ENCODE peak calls at places on chromosomes 2 and 18, in four cellular contexts. P, F, J and X are unnamed samples.

GRCh38 chr2:32591669-32592463 is 36.0 kb upstream of the TTC27 start:
- DNase-seq in P (no peak), F (no peak), J (peak; percentile 14), X (no peak)

GRCh38 chr2:72043985-72044384 is 103.7 kb downstream of the CYP26B1 start:
- DNase-seq in P (no peak), F (no peak), J (no peak), X (no peak)

GRCh38 chr2:231017250-231017636 is 20.1 kb upstream of the C2orf72 start:
- DNase-seq in P (no peak), F (no peak), J (no peak), X (peak; percentile 65)

GRCh38 chr2:100178085-100178788 is 35.8 kb upstream of the AFF3 start:
- DNase-seq in P (peak; percentile 62), F (peak; percentile 73), J (peak; percentile 52), X (peak; percentile 46)

GRCh38 chr2:38739524-38739923 is 11.6 kb downstream of the SRSF7 start:
- DNase-seq in P (no peak), F (no peak), J (no peak), X (no peak)

GRCh38 chr2:1055014-1055595 is 104.5 kb downstream of the SNTG2 start:
- DNase-seq in P (no peak), F (no peak), J (no peak), X (no peak)

GRCh38 chr2:74138952-74139323 is 8.8 kb downstream of the BOLA3 start:
- DNase-seq in P (no peak), F (no peak), J (peak; percentile 59), X (no peak)

GRCh38 chr2:233832414-233832813 is 21.9 kb downstream of the HJURP start:
- DNase-seq in P (no peak), F (peak; percentile 10), J (no peak), X (no peak)

GRCh38 chr2:150339282-150339681 is 148.2 kb downstream of the RND3 start:
- DNase-seq in P (no peak), F (no peak), J (no peak), X (no peak)

GRCh38 chr2:10447300-10448207 is 573 bp downstream of the ODC1 start:
- DNase-seq in P (peak; percentile 25), F (peak; percentile 86), J (peak; percentile 80), X (peak; percentile 69)

GRCh38 chr2:44448860-44449527 is 87.2 kb downstream of the CAMKMT start:
- DNase-seq in P (no peak), F (no peak), J (no peak), X (no peak)

GRCh38 chr2:111227716-111228141 is 107.0 kb downstream of the BCL2L11 start:
- DNase-seq in P (no peak), F (no peak), J (no peak), X (peak; percentile 75)

GRCh38 chr2:79630060-79630459 is 117.2 kb downstream of the CTNNA2 start:
- DNase-seq in P (peak; percentile 2), F (no peak), J (no peak), X (no peak)

GRCh38 chr2:217897816-217898806 is 104.7 kb downstream of the TNS1 start:
- DNase-seq in P (no peak), F (no peak), J (no peak), X (no peak)

GRCh38 chr2:141929331-141930252 is 201.2 kb downstream of the LRP1B start:
- DNase-seq in P (no peak), F (no peak), J (no peak), X (no peak)

GRCh38 chr18:59715966-59716369 is 18.7 kb upstream of the CCBE1 start:
- DNase-seq in P (peak; percentile 40), F (no peak), J (no peak), X (no peak)

GRCh38 chr2:230542751-230543150 is 126.8 kb downstream of the SP100 start:
- DNase-seq in P (no peak), F (no peak), J (no peak), X (no peak)

GRCh38 chr18:54267688-54268087 is 1.6 kb upstream of the POLI start:
- DNase-seq in P (no peak), F (no peak), J (no peak), X (no peak)
- H3K4me1 ChIP-seq in P (peaks cover 13% of the 10 kb centered on the region), F (no peaks in the 10 kb centered on the region), J (peaks cover 14% of the 10 kb centered on the region), X (peaks cover 6% of the 10 kb centered on the region)

GRCh38 chr2:148022882-148023281 is 2.0 kb downstream of the MBD5 start:
- DNase-seq in P (no peak), F (no peak), J (no peak), X (no peak)

GRCh38 chr2:148026573-148026972 is 5.7 kb downstream of the MBD5 start:
- DNase-seq in P (no peak), F (no peak), J (no peak), X (no peak)

GRCh38 chr2:148022351-148022750 is 1.5 kb downstream of the MBD5 start:
- DNase-seq in P (no peak), F (no peak), J (no peak), X (no peak)

GRCh38 chr2:148021059-148021985 is at the start of gene MBD5:
- DNase-seq in P (peak; percentile 6), F (peak; percentile 71), J (peak; percentile 13), X (peak; percentile 66)

DNA sequence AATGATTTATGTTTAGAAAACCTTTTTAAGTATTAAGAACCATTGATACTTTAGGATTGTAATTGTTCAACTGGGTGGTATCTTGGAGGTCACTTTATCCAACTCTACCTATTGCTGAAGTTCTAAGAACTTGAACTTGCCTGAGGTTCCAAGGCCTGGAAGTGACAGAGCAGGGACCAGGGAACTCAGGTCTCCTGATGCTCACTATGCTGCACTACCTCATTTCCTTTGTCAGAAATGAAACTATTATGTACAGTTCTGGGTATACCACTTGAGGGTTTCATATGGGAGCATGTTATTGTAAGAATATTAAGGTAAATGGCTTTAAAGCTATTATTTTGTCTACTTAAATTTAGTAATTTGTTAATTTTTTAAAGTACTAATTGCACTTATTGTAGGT is 3.0 kb downstream of the MBD5 start:
- DNase-seq in P (no peak), F (no peak), J (no peak), X (no peak)
- H3K4me3 ChIP-seq in P (no peak overlapping the region), F (no peak overlapping the region), J (no peak overlapping the region), X (no peak overlapping the region)

DNA sequence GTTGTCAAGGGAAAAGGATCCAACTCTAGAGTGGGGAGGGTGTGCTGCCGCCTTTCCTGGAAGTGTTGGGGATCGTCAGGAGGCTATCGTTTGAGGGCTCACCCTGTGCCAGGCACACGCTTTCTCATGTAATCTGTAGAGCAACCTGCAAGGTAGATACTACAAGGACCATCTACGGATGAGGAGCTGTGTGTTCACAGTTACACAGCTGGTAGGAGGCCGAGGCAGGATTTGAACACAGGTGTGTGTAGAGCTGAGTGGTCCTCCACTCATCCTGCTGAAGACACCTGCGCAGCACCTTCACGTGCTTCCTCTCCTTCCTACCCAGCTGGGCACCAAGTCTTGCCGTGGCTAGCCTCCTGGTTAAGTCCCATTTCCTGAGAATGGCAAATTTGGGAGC is 68.3 kb downstream of the MARCO start:
- DNase-seq in P (no peak), F (no peak), J (no peak), X (no peak)
- H3K4me1 ChIP-seq in P (no peaks in the 10 kb centered on the region), F (no peaks in the 10 kb centered on the region), J (no peaks in the 10 kb centered on the region), X (no peaks in the 10 kb centered on the region)

GRCh38 chr2:120888851-120889250 is 153.2 kb downstream of the GLI2 start:
- DNase-seq in P (no peak), F (no peak), J (no peak), X (no peak)

GRCh38 chr2:120886967-120887672 is 151.5 kb downstream of the GLI2 start:
- DNase-seq in P (no peak), F (no peak), J (no peak), X (no peak)

GRCh38 chr2:120886534-120886961 is 150.9 kb downstream of the GLI2 start:
- DNase-seq in P (no peak), F (no peak), J (no peak), X (no peak)

GRCh38 chr2:120889936-120890335 is 154.3 kb downstream of the GLI2 start:
- DNase-seq in P (no peak), F (no peak), J (no peak), X (no peak)

GRCh38 chr2:120887844-120888243 is 152.2 kb downstream of the GLI2 start:
- DNase-seq in P (no peak), F (no peak), J (no peak), X (peak; percentile 85)
- H3K4me3 ChIP-seq in P (no peak overlapping the region), F (no peak overlapping the region), J (no peak overlapping the region), X (no peak overlapping the region)

DNA sequence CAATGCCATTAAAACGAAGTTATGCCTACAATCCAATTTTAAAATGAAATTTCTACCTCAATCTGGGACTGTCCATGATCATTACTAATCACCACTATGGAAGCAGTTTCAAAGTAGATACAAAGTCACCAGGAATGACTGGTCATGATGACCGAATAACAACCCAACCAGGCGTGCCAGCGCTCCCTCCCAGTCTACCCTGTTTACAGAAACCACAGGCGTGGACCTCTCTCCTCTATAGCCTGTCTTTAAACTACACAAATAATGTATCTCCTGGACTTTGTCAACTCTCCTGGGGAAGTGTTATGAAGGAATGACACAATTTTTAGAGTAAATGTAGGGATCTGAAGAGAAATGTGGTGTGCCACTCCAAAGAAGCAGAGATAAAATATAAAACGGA is 150.2 kb downstream of the SRBD1 start:
- DNase-seq in P (no peak), F (no peak), J (no peak), X (no peak)
- H3K4me1 ChIP-seq in P (peaks cover 14% of the 10 kb centered on the region), F (no peaks in the 10 kb centered on the region), J (no peaks in the 10 kb centered on the region), X (peaks cover 12% of the 10 kb centered on the region)

DNA sequence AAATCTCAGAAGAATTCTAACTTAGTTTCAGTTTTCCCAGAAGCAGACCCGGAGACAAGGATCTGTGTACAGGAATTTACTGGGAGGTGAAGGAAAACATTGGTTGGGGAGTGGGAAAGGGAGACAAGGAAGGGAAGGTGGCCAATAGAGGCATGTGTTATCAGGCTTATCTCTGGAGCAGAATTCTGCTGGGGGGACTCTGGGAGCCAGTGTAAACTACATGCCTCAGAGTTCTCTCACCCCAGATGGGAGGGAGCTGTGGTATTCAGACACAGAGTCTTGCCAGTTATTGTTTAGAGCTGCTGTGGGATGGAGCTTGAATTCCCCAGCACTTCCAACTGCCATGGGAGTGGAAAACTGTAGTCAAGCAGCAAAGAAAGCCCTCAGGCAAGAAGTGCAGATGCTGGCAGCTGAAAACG is 19.0 kb downstream of the DNPEP start:
- DNase-seq in P (no peak), F (no peak), J (no peak), X (no peak)
- H3K4me3 ChIP-seq in P (no peak overlapping the region), F (no peak overlapping the region), J (no peak overlapping the region), X (no peak overlapping the region)

GRCh38 chr2:219247678-219248642 is 2.7 kb downstream of the STK16 start:
- DNase-seq in P (no peak), F (peak; percentile 83), J (peak; percentile 18), X (no peak)
- H3K4me1 ChIP-seq in P (peaks cover 70% of the 10 kb centered on the region), F (peaks cover 55% of the 10 kb centered on the region), J (peaks cover 51% of the 10 kb centered on the region), X (peaks cover 32% of the 10 kb centered on the region)

DNA sequence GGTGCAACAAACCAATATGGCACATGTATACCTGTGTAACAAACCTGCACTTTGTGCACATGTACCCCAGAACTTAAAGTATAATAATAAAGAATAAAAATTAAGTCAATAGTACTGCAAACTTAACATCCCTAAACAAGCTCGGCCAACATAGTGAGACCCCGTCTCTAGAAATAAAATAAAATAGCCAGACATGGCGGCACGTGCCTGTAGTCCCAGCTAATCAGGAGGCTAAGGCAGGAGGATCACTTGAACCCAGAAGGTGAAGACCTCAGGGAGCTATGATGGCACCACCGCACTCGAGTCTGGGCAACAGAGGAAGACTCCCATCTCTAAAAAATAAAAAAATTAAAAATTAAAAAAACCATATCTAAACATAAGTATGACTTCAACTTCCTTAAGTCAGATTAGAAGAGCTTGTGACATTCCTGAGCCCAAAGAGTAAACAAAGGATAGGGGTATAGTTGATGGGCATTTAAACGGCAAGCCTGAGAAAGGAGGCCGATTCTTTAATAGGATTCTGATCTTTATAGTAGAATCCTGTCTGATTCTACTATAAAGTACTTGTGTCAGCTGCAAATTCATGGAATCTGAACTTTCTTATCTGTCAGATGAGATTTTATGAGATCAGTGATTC is 1.6 kb downstream of the FAM124B start:
- DNase-seq in P (no peak), F (no peak), J (no peak), X (no peak)
- H3K4me3 ChIP-seq in P (no peak overlapping the region), F (no peak overlapping the region), J (peak overlapping the region; percentile 45), X (no peak overlapping the region)